ENCODE peak calls at places on chromosomes 7 and 10, in nine cellular contexts. L, U, P, T, K, R, H, E and V are unnamed samples. For H3K9me3, the result is how much of the 10 kb centered on the place peaks cover.

GRCh38 chr7:44313621-44314031 is 11.8 kb downstream of the CAMK2B start:
- DNase-seq in H (no peak), K (no peak), L (no peak), E (no peak), P (no peak), U (no peak), T (no peak), R (no peak), V (no peak)

GRCh38 chr7:122248472-122248871 is 56.1 kb downstream of the FEZF1 start:
- DNase-seq in E (peak), K (no peak), H (no peak), R (no peak), U (no peak), T (no peak), P (no peak), L (no peak), V (no peak)

GRCh38 chr10:32333849-32334248 is 13.1 kb downstream of the EPC1 start:
- DNase-seq in U (no peak), K (no peak), P (no peak), T (no peak), H (no peak), R (no peak), L (no peak), E (no peak), V (no peak)

GRCh38 chr7:110119883-110120581 is 970.9 kb upstream of the LRRN3 start:
- DNase-seq in L (no peak), R (no peak), T (no peak), U (no peak), K (peak), E (peak), H (no peak), P (no peak), V (no peak)

GRCh38 chr10:59595584-59595983 is 114.1 kb downstream of the SLC16A9 start:
- DNase-seq in K (no peak), E (peak), U (no peak), T (no peak), P (no peak), L (no peak), H (no peak), R (no peak), V (no peak)

GRCh38 chr10:94889123-94889522 is 49.3 kb upstream of the CYP2C9 start:
- DNase-seq in E (no peak), R (no peak), K (no peak), L (no peak), T (no peak), H (no peak), P (no peak), U (no peak), V (no peak)

GRCh38 chr10:24452030-24452429 is 243.1 kb downstream of the KIAA1217 start:
- DNase-seq in P (no peak), H (no peak), R (no peak), L (no peak), K (no peak), U (no peak), E (no peak), T (no peak), V (no peak)

GRCh38 chr7:90222811-90223725 is 11.5 kb downstream of the STEAP2 start:
- DNase-seq in T (no peak), E (peak), U (no peak), L (no peak), P (no peak), R (no peak), K (no peak), H (no peak), V (no peak)

GRCh38 chr7:76280408-76280807 is 22.1 kb upstream of the HSPB1 start:
- DNase-seq in L (no peak), H (no peak), E (no peak), R (no peak), K (peak), T (no peak), U (no peak), P (no peak), V (no peak)

GRCh38 chr7:113774182-113774807 is 144.5 kb downstream of the PPP1R3A start:
- DNase-seq in E (peak), U (no peak), P (peak), K (no peak), T (no peak), H (no peak), L (no peak), R (no peak), V (no peak)

GRCh38 chr10:80100861-80101695 is 22.6 kb downstream of the TMEM254 start:
- DNase-seq in L (no peak), R (no peak), K (no peak), T (no peak), U (no peak), E (peak), H (no peak), P (no peak), V (no peak)

GRCh38 chr10:69515699-69516547 is 57.3 kb downstream of the NEUROG3 start:
- DNase-seq in T (peak), K (peak), E (peak), P (peak), H (peak), L (no peak), R (peak), U (no peak), V (peak)

GRCh38 chr10:79203833-79204232 is 135.1 kb downstream of the ZMIZ1 start:
- DNase-seq in H (no peak), R (no peak), K (no peak), E (no peak), U (no peak), P (no peak), L (no peak), T (no peak), V (no peak)

GRCh38 chr7:108569381-108570145 is at the start of the genes DNAJB9 and THAP5:
- DNase-seq in T (peak), L (peak), P (peak), K (peak), R (peak), U (peak), H (peak), E (peak), V (peak)

GRCh38 chr7:26683277-26683676 is 181.1 kb downstream of the SKAP2 start:
- DNase-seq in P (no peak), T (no peak), U (no peak), K (no peak), R (no peak), H (no peak), L (no peak), E (no peak), V (no peak)

GRCh38 chr10:29386347-29386999 is 97.6 kb downstream of the LYZL1 start:
- DNase-seq in T (no peak), H (no peak), P (peak), L (no peak), E (peak), U (no peak), R (no peak), K (peak), V (no peak)

GRCh38 chr10:93219347-93219746 is 145.7 kb downstream of the CYP26A1 start:
- DNase-seq in R (no peak), H (no peak), U (no peak), K (no peak), T (no peak), L (no peak), E (no peak), P (no peak), V (no peak)

GRCh38 chr10:70891636-70892035 is 3.3 kb upstream of the PCBD1 start:
- DNase-seq in L (no peak), U (no peak), E (peak), R (no peak), T (no peak), H (no peak), P (no peak), K (peak), V (no peak)

GRCh38 chr10:33799281-33799943 is 464.9 kb upstream of the NRP1 start:
- DNase-seq in E (peak), U (no peak), P (no peak), R (no peak), H (no peak), T (no peak), L (no peak), K (no peak), V (no peak)

GRCh38 chr7:158556721-158557440 is 30.7 kb downstream of the PTPRN2 start:
- DNase-seq in T (no peak), E (no peak), K (peak), L (no peak), U (no peak), R (no peak), H (no peak), P (no peak), V (no peak)

GRCh38 chr10:119166564-119166963 is 1.1 kb upstream of the SFXN4 start:
- DNase-seq in E (no peak), U (no peak), L (no peak), K (no peak), R (no peak), P (no peak), H (no peak), T (no peak), V (no peak)

GRCh38 chr7:151245360-151246160 is 2.9 kb downstream of the SMARCD3 start:
- DNase-seq in L (no peak), K (peak), T (peak), H (no peak), U (no peak), R (peak), P (peak), E (peak), V (peak)

GRCh38 chr7:129315916-129316315 is 91.1 kb downstream of the AHCYL2 start:
- DNase-seq in T (no peak), E (no peak), K (no peak), P (no peak), U (no peak), R (no peak), H (no peak), L (no peak), V (no peak)

GRCh38 chr7:118185163-118185860 is 1.3 kb downstream of the LSM8 start:
- DNase-seq in H (no peak), E (no peak), K (no peak), L (no peak), U (no peak), T (no peak), P (peak), R (no peak), V (no peak)

GRCh38 chr7:46850563-46851325 is 731.2 kb downstream of the TNS3 start:
- DNase-seq in T (no peak), H (no peak), K (no peak), E (no peak), R (no peak), U (no peak), P (no peak), L (no peak), V (no peak)

GRCh38 chr7:157234271-157234670 is 95.5 kb downstream of the UBE3C start:
- DNase-seq in L (no peak), U (no peak), R (no peak), H (no peak), P (no peak), E (no peak), T (no peak), K (no peak), V (no peak)

GRCh38 chr10:3477683-3478082 is 305.1 kb upstream of the PITRM1 start:
- DNase-seq in H (no peak), E (peak), R (no peak), K (no peak), U (no peak), P (no peak), T (no peak), L (no peak), V (no peak)

GRCh38 chr10:117860823-117861222 is 185.9 kb downstream of the RAB11FIP2 start:
- DNase-seq in H (no peak), R (no peak), E (peak), U (no peak), L (no peak), P (peak), T (no peak), K (no peak), V (no peak)

GRCh38 chr7:120274899-120275298 is 1.9 kb downstream of the KCND2 start:
- DNase-seq in P (no peak), T (no peak), R (no peak), E (no peak), K (no peak), L (no peak), H (no peak), U (no peak), V (no peak)

GRCh38 chr7:262251-262572 is 27.8 kb upstream of the FOXL3 start:
- DNase-seq in L (no peak), P (no peak), K (no peak), H (peak), T (no peak), E (no peak), R (no peak), U (no peak), V (no peak)

GRCh38 chr7:259191-259505 is 30.8 kb upstream of the FOXL3 start:
- DNase-seq in P (no peak), R (no peak), E (no peak), K (no peak), H (no peak), U (no peak), T (no peak), L (no peak), V (no peak)

GRCh38 chr7:260441-261281 is 29.3 kb upstream of the FOXL3 start:
- DNase-seq in K (no peak), P (no peak), R (no peak), H (peak), L (no peak), U (no peak), E (no peak), T (peak), V (no peak)

GRCh38 chr7:259751-260405 is 30.1 kb upstream of the FOXL3 start:
- DNase-seq in H (peak), E (no peak), P (no peak), R (no peak), L (no peak), U (no peak), K (no peak), T (no peak), V (no peak)

DNA sequence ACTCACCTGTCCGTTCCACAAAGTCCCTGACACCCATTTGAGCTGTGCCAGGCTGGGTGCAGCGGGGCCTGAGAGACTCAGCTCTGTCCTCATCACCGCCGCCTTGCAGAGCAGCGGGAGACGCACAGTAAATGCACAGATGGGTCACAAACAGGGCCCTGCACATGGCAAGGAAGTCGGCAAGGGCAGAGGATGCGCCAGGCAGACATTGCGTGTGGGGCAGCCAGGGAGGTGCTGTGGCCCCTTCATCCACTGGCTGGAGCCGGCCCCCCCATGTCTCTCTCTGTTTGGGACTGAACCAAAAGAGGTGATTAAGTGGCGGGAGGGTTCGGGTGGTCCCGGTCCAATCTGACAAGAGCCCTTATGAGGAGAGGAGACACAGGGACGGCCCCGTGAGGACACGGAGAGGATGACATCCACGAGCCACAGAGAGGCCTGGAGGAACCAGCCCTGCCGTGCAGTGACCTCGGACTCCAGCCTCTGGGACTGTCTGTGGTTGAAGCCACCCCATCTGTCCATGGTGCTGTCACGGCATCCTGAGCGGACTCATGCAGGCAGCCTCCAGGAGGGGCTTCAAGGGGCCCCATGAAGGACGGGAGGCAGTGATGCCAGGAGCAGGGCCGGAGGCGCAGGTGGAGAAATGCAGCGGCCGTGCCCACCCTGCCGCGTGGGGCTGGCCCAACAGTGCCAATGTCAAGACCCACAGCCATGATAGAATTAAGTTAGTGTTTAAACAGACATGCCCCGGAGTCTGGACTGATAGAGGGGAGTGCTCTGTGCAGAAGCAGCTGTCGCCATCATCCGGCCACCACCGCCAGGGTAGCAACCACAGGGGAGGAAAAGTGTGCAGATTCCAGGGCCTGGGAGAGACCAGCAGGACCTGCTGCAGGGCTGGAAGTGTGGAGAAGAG is 28.4 kb upstream of the FOXL3 start:
- DNase-seq in P (no peak), T (no peak), E (no peak), L (no peak), H (peak), R (no peak), U (no peak), K (no peak), V (no peak)
- H3K9me3 ChIP-seq in P (under half), T (under half), E (under half), L (under half), H (under half), R (under half), U (under half), K (under half), V (under half)

GRCh38 chr10:131512852-131513251 is 201.3 kb upstream of the TCERG1L start:
- DNase-seq in E (no peak), T (no peak), R (no peak), U (no peak), P (no peak), L (no peak), H (no peak), K (no peak), V (no peak)

GRCh38 chr10:131514454-131514853 is 202.9 kb upstream of the TCERG1L start:
- DNase-seq in H (no peak), E (peak), R (no peak), T (no peak), L (no peak), U (no peak), K (peak), P (no peak), V (no peak)

GRCh38 chr10:131513445-131513844 is 201.9 kb upstream of the TCERG1L start:
- DNase-seq in E (no peak), R (no peak), P (no peak), H (no peak), T (no peak), U (no peak), K (no peak), L (no peak), V (no peak)

GRCh38 chr10:131517781-131518180 is 206.3 kb upstream of the TCERG1L start:
- DNase-seq in E (no peak), L (no peak), H (no peak), P (no peak), T (no peak), R (no peak), K (no peak), U (no peak), V (no peak)

GRCh38 chr10:131516285-131516684 is 204.8 kb upstream of the TCERG1L start:
- DNase-seq in E (no peak), U (no peak), L (no peak), H (no peak), R (no peak), T (no peak), P (no peak), K (no peak), V (no peak)
- H3K9me3 ChIP-seq in E (under half), U (under half), L (under half), H (under half), R (under half), T (under half), P (under half), K (under half), V (under half)

GRCh38 chr7:63027075-63027474 is 971.6 kb upstream of the ZNF722 start:
- DNase-seq in T (no peak), P (no peak), U (no peak), E (no peak), L (no peak), K (no peak), H (no peak), R (no peak), V (no peak)

GRCh38 chr7:63029207-63029522 is 969.5 kb upstream of the ZNF722 start:
- DNase-seq in T (no peak), U (no peak), L (no peak), R (no peak), E (no peak), K (no peak), P (no peak), H (no peak), V (no peak)

GRCh38 chr7:63028376-63029206 is 970.1 kb upstream of the ZNF722 start:
- DNase-seq in E (no peak), K (no peak), R (no peak), P (no peak), U (no peak), L (no peak), T (no peak), H (no peak), V (no peak)

GRCh38 chr7:63031838-63032436 is 966.7 kb upstream of the ZNF722 start:
- DNase-seq in U (no peak), P (no peak), K (no peak), E (no peak), R (no peak), L (no peak), T (no peak), H (no peak), V (no peak)

DNA sequence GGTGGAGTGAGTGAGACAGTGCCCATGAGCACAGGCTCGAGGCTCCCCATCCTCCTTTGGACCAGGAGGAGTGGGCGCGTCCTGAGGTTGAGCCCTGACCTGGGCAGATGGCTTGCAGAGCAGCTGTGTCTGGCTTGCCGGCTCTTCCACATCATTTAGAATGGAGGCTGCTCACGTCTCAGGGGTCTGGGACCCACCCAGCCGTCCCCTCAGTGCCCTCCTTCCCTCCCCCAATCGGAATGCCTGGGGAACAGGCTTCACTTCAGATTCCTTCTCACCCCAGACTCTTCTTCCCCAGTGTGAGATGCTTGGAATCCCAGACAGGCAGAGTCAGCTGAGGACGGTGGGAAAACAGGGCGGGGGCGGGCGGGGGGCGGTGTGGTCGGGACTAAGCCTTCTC is 968.6 kb upstream of the ZNF722 start:
- DNase-seq in P (no peak), H (no peak), L (no peak), U (no peak), R (no peak), E (no peak), T (no peak), K (no peak), V (no peak)
- H3K9me3 ChIP-seq in P (under half), H (under half), L (under half), U (under half), R (under half), E (under half), T (under half), K (half or more), V (under half)

GRCh38 chr10:44193156-44193555 is 191.7 kb downstream of the CXCL12 start:
- DNase-seq in L (no peak), P (no peak), H (no peak), U (no peak), K (no peak), T (no peak), E (no peak), R (no peak), V (no peak)
- H3K9me3 ChIP-seq in L (under half), P (under half), H (under half), U (under half), K (under half), T (under half), E (under half), R (under half), V (under half)

DNA sequence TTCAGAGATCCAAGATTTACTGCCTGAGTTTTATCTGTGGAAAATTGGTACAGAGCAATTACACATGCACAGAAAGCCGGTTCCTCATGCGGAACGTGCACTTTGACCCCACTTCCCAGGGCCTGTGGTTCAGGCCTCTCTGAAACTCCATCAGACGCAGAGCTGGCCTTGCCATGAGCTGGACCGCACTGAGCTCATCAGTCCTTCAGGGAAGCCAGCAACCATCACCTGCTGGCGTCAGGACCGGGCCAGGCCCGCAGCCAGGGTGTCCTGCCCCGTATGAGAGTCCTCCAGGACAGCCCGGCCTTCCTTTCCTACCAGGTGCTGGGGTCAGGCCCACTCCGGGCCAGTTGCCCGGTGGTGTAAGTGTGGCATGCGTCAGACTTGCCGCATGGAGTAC is 446.5 kb upstream of the FOXK1 start:
- DNase-seq in H (no peak), T (no peak), U (no peak), L (no peak), E (no peak), P (no peak), K (no peak), R (no peak), V (no peak)
- H3K9me3 ChIP-seq in H (under half), T (under half), U (under half), L (under half), E (under half), P (under half), K (under half), R (under half), V (under half)

GRCh38 chr10:42594246-42594650 is 44.1 kb downstream of the ZNF33B start:
- DNase-seq in U (no peak), K (no peak), L (no peak), H (no peak), P (no peak), T (no peak), E (no peak), R (no peak), V (no peak)

GRCh38 chr10:42598249-42598873 is 40.0 kb downstream of the ZNF33B start:
- DNase-seq in P (no peak), K (no peak), T (no peak), L (no peak), U (no peak), R (no peak), H (no peak), E (no peak), V (no peak)

GRCh38 chr10:42596196-42596595 is 42.2 kb downstream of the ZNF33B start:
- DNase-seq in E (no peak), H (no peak), U (no peak), L (no peak), T (no peak), K (no peak), P (no peak), R (no peak), V (no peak)

GRCh38 chr10:42593284-42593683 is 45.1 kb downstream of the ZNF33B start:
- DNase-seq in H (no peak), E (no peak), T (no peak), R (no peak), L (no peak), U (no peak), P (no peak), K (no peak), V (no peak)
- H3K9me3 ChIP-seq in H (under half), E (half or more), T (half or more), R (under half), L (half or more), U (half or more), P (under half), K (half or more), V (under half)